ENCODE peak calls at places on chromosomes 2 and 18, in ten cellular contexts. G is T-helper 17 cell, Q is HAP-1, A is hepatocyte, F is fibroblast of the aortic adventitia, P is GM06990, O is lung, M is T-helper 9 cell, T is EH, K is NCI-H1092 treated with DMSO at 0.1 percent for 48 hours. R is an unnamed sample.

GRCh38 chr2:53104263-53104662 is 663.3 kb upstream of the CHAC2 start:
- DNase-seq in G (no peak), Q (peak), A (peak), F (peak), P (no peak), O (no peak), M (no peak), T (peak), K (no peak), R (peak)

GRCh38 chr2:41847744-41848441 is 199.9 kb upstream of the PKDCC start:
- DNase-seq in G (no peak), Q (no peak), A (peak), F (peak), P (no peak), O (peak), M (no peak), T (no peak), K (no peak), R (no peak)

GRCh38 chr18:22228930-22229329 is 59.5 kb downstream of the GATA6 start:
- DNase-seq in G (no peak), Q (no peak), A (no peak), F (no peak), P (no peak), O (no peak), M (no peak), T (peak), K (no peak), R (no peak)

GRCh38 chr18:63365909-63366269 is 1.1 kb downstream of the KDSR start:
- DNase-seq in G (no peak), Q (peak), A (peak), F (peak), P (no peak), O (no peak), M (no peak), T (peak), K (no peak), R (no peak)

GRCh38 chr2:169069341-169069740 is at the start of gene DHRS9:
- DNase-seq in G (no peak), Q (no peak), A (peak), F (peak), P (no peak), O (no peak), M (no peak), T (peak), K (no peak), R (peak)

GRCh38 chr2:102438578-102438977 is 15.6 kb downstream of the IL18RAP start:
- DNase-seq in G (no peak), Q (no peak), A (no peak), F (no peak), P (no peak), O (no peak), M (no peak), T (no peak), K (no peak), R (no peak)

GRCh38 chr2:97740590-97741182 is 27.3 kb downstream of the ZAP70 start:
- DNase-seq in G (no peak), Q (peak), A (peak), F (peak), P (peak), O (peak), M (peak), T (peak), K (peak), R (peak)

GRCh38 chr2:212957624-212958023 is 193.8 kb downstream of the IKZF2 start:
- DNase-seq in G (no peak), Q (no peak), A (no peak), F (no peak), P (no peak), O (no peak), M (no peak), T (no peak), K (no peak), R (no peak)

GRCh38 chr18:5556317-5556974 is 12.6 kb upstream of the EPB41L3 start:
- DNase-seq in G (no peak), Q (no peak), A (no peak), F (peak), P (no peak), O (no peak), M (no peak), T (no peak), K (no peak), R (no peak)

GRCh38 chr18:59139291-59139614 is 431 bp upstream of the SEC11C start:
- DNase-seq in G (peak), Q (peak), A (peak), F (peak), P (no peak), O (peak), M (peak), T (peak), K (peak), R (no peak)

GRCh38 chr18:32707153-32707552 is 65.7 kb downstream of the KLHL14 start:
- DNase-seq in G (no peak), Q (no peak), A (peak), F (no peak), P (no peak), O (no peak), M (no peak), T (no peak), K (peak), R (no peak)

GRCh38 chr2:165699931-165700330 is 94.1 kb downstream of the GALNT3 start:
- DNase-seq in G (no peak), Q (no peak), A (no peak), F (no peak), P (no peak), O (no peak), M (no peak), T (no peak), K (no peak), R (no peak)

GRCh38 chr18:62788111-62788510 is 72.8 kb downstream of the PHLPP1 start:
- DNase-seq in G (no peak), Q (no peak), A (no peak), F (no peak), P (no peak), O (no peak), M (no peak), T (no peak), K (peak), R (no peak)

GRCh38 chr2:148259674-148260073 is 238.8 kb downstream of the MBD5 start:
- DNase-seq in G (no peak), Q (no peak), A (peak), F (no peak), P (no peak), O (no peak), M (no peak), T (no peak), K (no peak), R (peak)

GRCh38 chr2:125566422-125566821 is 1089.5 kb upstream of the GYPC start:
- DNase-seq in G (no peak), Q (no peak), A (no peak), F (no peak), P (no peak), O (no peak), M (no peak), T (no peak), K (no peak), R (no peak)

GRCh38 chr2:217510790-217511291 is 492.0 kb downstream of the TNS1 start:
- DNase-seq in G (no peak), Q (peak), A (peak), F (peak), P (peak), O (peak), M (no peak), T (peak), K (peak), R (peak)

GRCh38 chr18:28831476-28831875 is 654.5 kb upstream of the CDH2 start:
- DNase-seq in G (no peak), Q (no peak), A (no peak), F (peak), P (no peak), O (no peak), M (no peak), T (peak), K (no peak), R (no peak)

GRCh38 chr2:9095690-9096089 is 92.2 kb upstream of the MBOAT2 start:
- DNase-seq in G (no peak), Q (no peak), A (peak), F (peak), P (no peak), O (peak), M (no peak), T (peak), K (no peak), R (no peak)

GRCh38 chr2:96527990-96528679 is 8.4 kb upstream of the ARID5A start:
- DNase-seq in G (no peak), Q (no peak), A (no peak), F (peak), P (peak), O (no peak), M (peak), T (peak), K (no peak), R (no peak)

GRCh38 chr2:195700480-195700879 is 43.5 kb downstream of the SLC39A10 start:
- DNase-seq in G (no peak), Q (no peak), A (no peak), F (no peak), P (no peak), O (no peak), M (no peak), T (no peak), K (no peak), R (no peak)

GRCh38 chr2:98839292-98839691 is 96.7 kb downstream of the CRACDL start:
- DNase-seq in G (no peak), Q (no peak), A (no peak), F (peak), P (no peak), O (no peak), M (no peak), T (peak), K (no peak), R (no peak)

GRCh38 chr2:25367296-25367695 is 25.6 kb upstream of the DNMT3A start:
- DNase-seq in G (no peak), Q (no peak), A (no peak), F (no peak), P (no peak), O (no peak), M (no peak), T (no peak), K (no peak), R (no peak)

GRCh38 chr18:12327510-12328178 is 19.6 kb downstream of the TUBB6 start:
- DNase-seq in G (peak), Q (peak), A (peak), F (peak), P (no peak), O (peak), M (peak), T (peak), K (peak), R (peak)

GRCh38 chr2:172249986-172250385 is 147.3 kb upstream of the DLX2 start:
- DNase-seq in G (no peak), Q (no peak), A (no peak), F (peak), P (no peak), O (no peak), M (no peak), T (peak), K (no peak), R (no peak)

GRCh38 chr2:120564213-120565094 is 171.2 kb upstream of the GLI2 start:
- DNase-seq in G (no peak), Q (peak), A (peak), F (no peak), P (no peak), O (no peak), M (no peak), T (no peak), K (peak), R (peak)

GRCh38 chr18:51192026-51192425 is 5.5 kb downstream of the MEX3C start:
- DNase-seq in G (no peak), Q (no peak), A (no peak), F (no peak), P (no peak), O (no peak), M (no peak), T (no peak), K (no peak), R (no peak)

GRCh38 chr2:97695744-97696143 is 17.6 kb upstream of the ZAP70 start:
- DNase-seq in G (no peak), Q (no peak), A (no peak), F (no peak), P (no peak), O (no peak), M (no peak), T (no peak), K (no peak), R (no peak)

R was measured in Caki2.